ENCODE peak calls at places on chromosome 13, in seven cellular contexts. U is heart left ventricle; F is Peyer's patch; W is Calu3; G is left cardiac atrium; N is activated naive CD8-positive, alpha-beta T cell treated with anti-CD3 and anti-CD28 coated beads, Interleukin-2, amount 50 U/mL, for 16 hours; E is NCI-H774. X is an unnamed sample.

GRCh38 chr13:35388456-35388855 is 88.0 kb downstream of the MAB21L1 start:
- DNase-seq in F (no peak), W (no peak), E (no peak), G (no peak), U (no peak), N (no peak), X (no peak)

GRCh38 chr13:112670118-112670517 is 19.7 kb upstream of the ATP11A start:
- DNase-seq in G (no peak), E (no peak), W (peak), F (no peak), N (no peak), U (no peak), X (no peak)

GRCh38 chr13:43981091-43981490 is 101.4 kb downstream of the LACC1 start:
- DNase-seq in F (no peak), E (no peak), W (no peak), N (no peak), G (no peak), U (no peak), X (no peak)

GRCh38 chr13:23349127-23349897 is 84.2 kb downstream of the SACS start:
- DNase-seq in W (no peak), U (no peak), E (no peak), N (no peak), F (no peak), G (no peak), X (no peak)

GRCh38 chr13:44573790-44574465 is 2.2 kb downstream of the TSC22D1 start:
- DNase-seq in G (no peak), N (no peak), F (no peak), E (no peak), W (peak), U (no peak), X (no peak)

GRCh38 chr13:75258159-75258782 is 223.7 kb downstream of the TBC1D4 start:
- DNase-seq in W (no peak), E (no peak), G (no peak), U (no peak), F (no peak), N (no peak), X (peak)

GRCh38 chr13:32300406-32300805 is 14.8 kb downstream of the ZAR1L start:
- DNase-seq in G (no peak), U (no peak), F (no peak), N (no peak), W (no peak), E (no peak), X (no peak)

GRCh38 chr13:77919351-77920294 is 992 bp upstream of the EDNRB start:
- DNase-seq in G (peak), E (no peak), U (peak), F (no peak), W (no peak), N (no peak), X (peak)